ENCODE peak calls at places on chromosomes 6 and 20, in five cellular contexts. Q is anterior cingulate cortex; B is stimulated activated CD8-positive, alpha-beta memory T cell treated with anti-CD3 and anti-CD28 coated beads, Interleukin-15, amount 100 ng/mL, for 24 hours; V is naive B cell; P is lung microvascular endothelial cell. G is an unnamed sample.

GRCh38 chr6:26126394-26127221 is 39.4 kb downstream of the HFE start:
- DNase-seq in Q (no peak), B (no peak), V (no peak), P (peak), G (no peak)

GRCh38 chr6:160010067-160010466 is 41.2 kb downstream of the IGF2R start:
- DNase-seq in Q (peak), B (no peak), V (no peak), P (no peak), G (no peak)

GRCh38 chr6:40715501-40716403 is 128.6 kb upstream of the LRFN2 start:
- DNase-seq in Q (no peak), B (no peak), V (no peak), P (no peak), G (no peak)

GRCh38 chr6:34457392-34457746 is 8.5 kb upstream of the PACSIN1 start:
- DNase-seq in Q (no peak), B (no peak), V (no peak), P (no peak), G (no peak)

GRCh38 chr20:8368680-8369079 is 236.6 kb downstream of the PLCB1 start:
- DNase-seq in Q (no peak), B (no peak), V (no peak), P (no peak), G (no peak)

GRCh38 chr6:46015119-46015968 is at the start of gene CLIC5:
- DNase-seq in Q (no peak), B (no peak), V (peak), P (no peak), G (peak)

GRCh38 chr6:21026576-21027273 is 492.5 kb downstream of the CDKAL1 start:
- DNase-seq in Q (no peak), B (no peak), V (no peak), P (peak), G (no peak)

GRCh38 chr6:3287976-3288707 is 29.4 kb downstream of the PSMG4 start:
- DNase-seq in Q (no peak), B (no peak), V (no peak), P (no peak), G (no peak)

GRCh38 chr20:25269833-25270170 is 21.9 kb downstream of the PYGB start:
- DNase-seq in Q (no peak), B (no peak), V (no peak), P (no peak), G (no peak)

GRCh38 chr6:36056178-36056577 is 28.6 kb downstream of the MAPK14 start:
- DNase-seq in Q (no peak), B (no peak), V (no peak), P (no peak), G (no peak)

GRCh38 chr6:17585766-17586502 is 14.2 kb upstream of the FAM8A1 start:
- DNase-seq in Q (no peak), B (no peak), V (no peak), P (no peak), G (no peak)

GRCh38 chr6:46454691-46455090 is 36.6 kb downstream of the RCAN2 start:
- DNase-seq in Q (no peak), B (no peak), V (no peak), P (no peak), G (no peak)

GRCh38 chr20:62899633-62900051 is 26.7 kb downstream of the DIDO1 start:
- DNase-seq in Q (no peak), B (no peak), V (no peak), P (peak), G (no peak)

GRCh38 chr6:1392813-1393640 is 3.7 kb downstream of the FOXF2 start:
- DNase-seq in Q (no peak), B (no peak), V (no peak), P (no peak), G (no peak)

GRCh38 chr20:52171025-52171424 is 20.6 kb downstream of the ZFP64 start:
- DNase-seq in Q (no peak), B (no peak), V (no peak), P (no peak), G (no peak)

GRCh38 chr20:49693435-49694171 is 20.1 kb downstream of the B4GALT5 start:
- DNase-seq in Q (no peak), B (no peak), V (no peak), P (no peak), G (no peak)

GRCh38 chr6:119119989-119120388 is 41.5 kb upstream of the FAM184A start:
- DNase-seq in Q (no peak), B (no peak), V (no peak), P (no peak), G (no peak)

GRCh38 chr20:44746367-44747165 is 901 bp downstream of the KCNK15 start:
- DNase-seq in Q (no peak), B (no peak), V (no peak), P (no peak), G (no peak)

GRCh38 chr6:38453302-38453701 is 186.4 kb downstream of the BTBD9 start:
- DNase-seq in Q (no peak), B (no peak), V (no peak), P (no peak), G (no peak)

G was measured in T-helper 9 cell.